ENCODE peak calls at places on chromosomes 7 and 10, in seven cellular contexts. Z is adipocyte, V is HCT116, W is GM06990, N is SJSA1, P is left ventricle myocardium inferior, K is aorta. U is an unnamed sample.

GRCh38 chr10:131973160-131973951 is 8.4 kb downstream of the BNIP3 start:
- DNase-seq in P (peak; percentile 53), Z (no peak), K (no peak), W (no peak), N (no peak), V (no peak), U (no peak)

GRCh38 chr10:91591792-91592165 is 41.1 kb downstream of the PPP1R3C start:
- DNase-seq in W (no peak), N (no peak), Z (no peak), K (no peak), P (no peak), V (no peak), U (no peak)

GRCh38 chr10:48446785-48447184 is 140.3 kb downstream of the MAPK8 start:
- DNase-seq in N (no peak), P (no peak), K (peak; percentile 51), V (no peak), Z (no peak), W (no peak), U (no peak)

GRCh38 chr10:131436467-131436866 is 124.9 kb upstream of the TCERG1L start:
- DNase-seq in Z (no peak), W (no peak), K (no peak), V (no peak), N (no peak), P (no peak), U (no peak)

GRCh38 chr7:71784180-71784579 is 628.0 kb downstream of the CALN1 start:
- DNase-seq in K (no peak), V (no peak), Z (no peak), N (no peak), W (no peak), P (no peak), U (no peak)

GRCh38 chr10:77685494-77685893 is 47.9 kb upstream of the KCNMA1 start:
- DNase-seq in P (no peak), W (no peak), N (peak; percentile 20), V (no peak), K (no peak), Z (no peak), U (no peak)

GRCh38 chr7:1899201-1899600 is 229.1 kb downstream of the ELFN1 start:
- DNase-seq in K (no peak), P (no peak), V (no peak), Z (peak; percentile 65), N (no peak), W (no peak), U (peak; percentile 60)

GRCh38 chr7:129612112-129613015 is 844 bp downstream of the NRF1 start:
- DNase-seq in N (peak; percentile 56), Z (peak; percentile 67), P (peak; percentile 44), V (no peak), K (peak; percentile 85), W (peak; percentile 59), U (no peak)

GRCh38 chr7:1210321-1210978 is 22.2 kb upstream of the UNCX start:
- DNase-seq in W (no peak), P (peak; percentile 50), V (no peak), N (no peak), Z (no peak), K (no peak), U (no peak)

GRCh38 chr7:16603633-16604032 is 41.9 kb downstream of the ANKMY2 start:
- DNase-seq in P (no peak), N (no peak), V (no peak), W (no peak), Z (no peak), K (no peak), U (no peak)

GRCh38 chr7:82472966-82473365 is 29.4 kb upstream of the CACNA2D1 start:
- DNase-seq in N (no peak), Z (no peak), P (no peak), K (no peak), V (no peak), W (no peak), U (no peak)

GRCh38 chr7:96952974-96953391 is 52.4 kb upstream of the DLX6 start:
- DNase-seq in N (peak; percentile 43), V (no peak), W (no peak), K (peak; percentile 61), Z (peak; percentile 68), P (no peak), U (no peak)

GRCh38 chr10:34776090-34776690 is 38.9 kb downstream of the PARD3 start:
- DNase-seq in Z (no peak), N (no peak), P (no peak), W (no peak), K (no peak), V (no peak), U (no peak)

GRCh38 chr7:112453505-112454171 is 3.4 kb downstream of the IFRD1 start:
- DNase-seq in P (no peak), K (no peak), N (no peak), V (no peak), W (no peak), Z (peak; percentile 83), U (no peak)

GRCh38 chr7:30433082-30433481 is 45.5 kb downstream of the NOD1 start:
- DNase-seq in N (no peak), P (peak; percentile 58), K (peak; percentile 80), Z (peak; percentile 75), V (no peak), W (no peak), U (peak; percentile 69)

GRCh38 chr7:141045842-141046630 is 27.8 kb upstream of the TMEM178B start:
- DNase-seq in W (no peak), V (no peak), N (no peak), P (no peak), K (no peak), Z (peak; percentile 52), U (no peak)

GRCh38 chr7:5545529-5545928 is 121.9 kb upstream of the TNRC18 start:
- DNase-seq in N (no peak), Z (no peak), W (no peak), K (no peak), V (no peak), P (no peak), U (no peak)

GRCh38 chr7:5549096-5549896 is 125.7 kb upstream of the TNRC18 start:
- DNase-seq in V (peak; percentile 87), W (no peak), P (peak; percentile 34), N (peak; percentile 75), K (peak; percentile 81), Z (peak; percentile 58), U (no peak)

GRCh38 chr7:5543361-5543760 is 119.7 kb upstream of the TNRC18 start:
- DNase-seq in W (no peak), Z (no peak), K (no peak), N (no peak), P (no peak), V (no peak), U (no peak)

GRCh38 chr7:5550385-5550784 is 126.8 kb upstream of the TNRC18 start:
- DNase-seq in K (no peak), P (no peak), Z (no peak), V (no peak), N (no peak), W (no peak), U (no peak)

GRCh38 chr7:5546626-5547025 is 123.0 kb upstream of the TNRC18 start:
- DNase-seq in P (peak; percentile 71), W (no peak), N (no peak), K (no peak), V (no peak), Z (no peak), U (no peak)
- H3K4me3 ChIP-seq in P (no peak overlapping the region), W (no peak overlapping the region), N (no peak overlapping the region), K (no peak overlapping the region), V (no peak overlapping the region), Z (no peak overlapping the region), U (no peak overlapping the region)

DNA sequence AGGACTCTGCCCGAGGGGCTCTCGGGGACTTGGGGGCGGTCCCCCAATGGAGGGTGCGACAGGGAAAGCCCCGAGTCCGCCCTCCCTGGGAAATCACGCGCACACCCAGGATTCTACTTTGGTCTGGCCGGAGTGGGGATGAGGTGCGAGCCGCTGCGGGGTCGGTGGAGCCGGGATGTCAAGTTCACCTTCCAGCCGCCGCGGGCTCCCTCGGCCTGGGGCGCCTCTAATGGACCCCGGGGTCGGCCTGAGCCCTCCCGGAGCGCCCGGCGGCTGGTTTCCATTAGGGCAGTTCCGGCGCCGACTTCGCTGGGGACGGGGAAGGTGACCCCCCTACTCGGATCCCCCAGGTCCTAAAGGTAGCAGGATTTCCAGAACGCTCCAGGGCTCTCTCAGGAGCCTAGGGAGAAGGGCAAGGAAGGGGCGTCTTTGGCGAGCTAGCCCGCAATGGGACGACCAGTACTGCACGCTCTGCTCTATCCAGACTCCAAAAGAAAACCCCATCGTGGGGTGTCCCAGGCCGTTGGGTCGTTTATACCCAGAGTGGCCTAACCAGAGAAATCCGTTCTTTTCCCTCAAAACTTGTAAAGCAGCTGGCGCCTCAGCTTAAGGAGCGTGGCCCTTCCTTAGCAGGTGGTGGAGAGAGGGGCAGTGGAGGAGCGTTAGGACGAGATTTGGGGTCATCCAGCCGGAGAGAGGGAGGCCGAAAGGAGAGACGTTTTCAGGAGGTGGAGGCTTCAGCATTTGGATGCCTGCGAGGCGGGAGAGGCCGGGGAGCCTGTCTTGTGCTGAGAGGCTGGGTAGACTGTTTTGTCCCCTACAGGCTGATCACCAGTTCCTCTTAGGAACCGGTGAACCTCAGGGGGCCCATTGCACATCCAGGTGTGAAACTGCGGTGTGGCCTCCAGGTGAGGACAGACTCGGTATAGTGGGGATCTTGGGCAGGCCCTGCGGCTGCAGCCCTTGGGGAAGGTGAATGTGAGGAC is 860 bp upstream of the WDR86 start:
- DNase-seq in N (no peak), W (no peak), Z (peak; percentile 27), V (no peak), K (no peak), P (no peak), U (no peak)
- H3K4me3 ChIP-seq in N (peak overlapping the region; percentile 33), W (no peak overlapping the region), Z (peak overlapping the region; percentile 67), V (no peak overlapping the region), K (no peak overlapping the region), P (peak overlapping the region; percentile 68), U (peak overlapping the region; percentile 40)

DNA sequence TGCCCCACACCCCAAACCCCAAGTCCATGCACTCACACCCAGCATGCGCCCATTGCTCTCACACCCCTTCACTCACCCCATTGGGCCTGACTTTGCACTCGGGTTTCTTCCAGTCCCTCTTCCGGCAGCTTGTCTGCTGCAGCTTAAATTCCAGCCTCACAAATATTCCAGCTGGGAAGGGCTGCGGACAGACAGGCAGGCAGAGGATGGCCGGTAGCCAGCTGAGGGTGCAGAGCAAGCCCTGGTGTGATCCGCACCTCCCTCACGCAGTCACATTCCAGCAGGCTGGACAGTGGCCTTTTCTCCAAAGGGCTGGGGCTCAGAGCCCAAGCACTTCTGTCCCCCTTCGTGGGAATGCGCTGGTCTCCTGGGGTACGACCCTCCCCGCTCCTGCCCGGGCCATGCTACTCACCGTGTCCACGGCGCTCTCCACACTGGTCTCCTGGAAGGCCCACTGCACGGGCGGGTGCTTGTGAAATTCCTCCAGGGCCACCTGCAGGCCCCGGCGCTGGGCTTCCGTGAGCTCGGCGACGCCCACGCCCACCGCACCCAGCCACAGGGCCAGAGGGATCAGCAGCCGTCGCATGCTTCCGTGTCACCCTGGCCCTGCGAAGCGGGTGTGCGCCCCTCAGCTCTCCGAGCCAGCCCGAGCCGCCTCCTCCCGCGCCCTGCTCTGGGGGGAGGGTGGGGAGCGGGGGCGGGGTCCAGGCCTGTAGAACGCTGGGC is 1.2 kb downstream of the RARRES2 start:
- DNase-seq in N (no peak), W (no peak), Z (peak; percentile 23), V (no peak), K (no peak), P (peak; percentile 60), U (no peak)
- H3K4me3 ChIP-seq in N (no peak overlapping the region), W (no peak overlapping the region), Z (peak overlapping the region; percentile 64), V (no peak overlapping the region), K (no peak overlapping the region), P (peak overlapping the region; percentile 67), U (no peak overlapping the region)

DNA sequence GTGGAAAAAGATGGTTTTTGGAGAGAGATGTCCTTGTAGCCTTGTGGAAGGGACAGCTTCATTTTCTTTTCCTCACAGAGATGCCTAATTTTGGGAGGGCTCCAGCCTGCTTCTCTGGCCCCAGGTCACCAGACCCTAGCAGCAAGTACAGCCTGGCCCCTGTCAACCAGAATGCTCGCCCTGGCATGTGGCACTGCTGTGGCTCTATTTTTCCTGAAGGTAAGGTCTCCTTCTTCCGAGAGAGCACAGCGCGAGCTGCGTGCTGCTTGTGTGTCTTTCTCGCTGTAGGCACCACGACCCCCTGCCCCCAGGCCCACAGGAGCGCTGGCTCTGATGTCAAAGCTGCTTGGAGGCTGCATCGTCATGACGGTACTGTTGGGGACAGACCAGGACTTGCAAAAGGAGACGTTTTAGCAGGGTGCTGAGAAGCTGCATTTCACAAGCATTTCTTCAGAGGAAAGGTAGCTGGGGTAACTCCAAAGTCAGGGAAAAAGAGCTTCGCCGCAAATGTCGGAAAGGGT is 58.7 kb downstream of the CLEC2L start:
- DNase-seq in V (no peak), P (no peak), K (peak; percentile 34), W (no peak), N (no peak), Z (no peak), U (no peak)
- H3K4me3 ChIP-seq in V (no peak overlapping the region), P (no peak overlapping the region), K (no peak overlapping the region), W (no peak overlapping the region), N (no peak overlapping the region), Z (no peak overlapping the region), U (no peak overlapping the region)